ENCODE peak calls at places on chromosomes 1 and 21, in nine cellular contexts. B is CD14-positive monocyte, Y is body of pancreas, N is AG09309, A is mucosa of descending colon, X is endothelial cell, P is left ventricle myocardium inferior, R is cardiac fibroblast, K is stomach. F is an unnamed sample.

GRCh38 chr1:168643152-168643551 is 66.7 kb downstream of the XCL1 start:
- DNase-seq in K (no peak), N (peak), X (no peak), R (peak), B (no peak), P (no peak), Y (no peak), A (no peak), F (no peak)

GRCh38 chr1:23111600-23112535 is 56.8 kb downstream of the LUZP1 start:
- DNase-seq in B (no peak), R (no peak), K (no peak), X (no peak), P (no peak), Y (no peak), N (no peak), A (no peak), F (no peak)

GRCh38 chr1:108829498-108829916 is 27.4 kb downstream of the AKNAD1 start:
- DNase-seq in R (peak), K (no peak), P (no peak), X (no peak), B (no peak), A (no peak), N (no peak), Y (no peak), F (no peak)

GRCh38 chr1:25065246-25066238 is 135.5 kb upstream of the RUNX3 start:
- DNase-seq in N (no peak), P (no peak), R (no peak), K (no peak), B (peak), Y (no peak), A (peak), X (no peak), F (no peak)

GRCh38 chr1:218498061-218498938 is 153.2 kb downstream of the TGFB2 start:
- DNase-seq in K (no peak), B (no peak), P (no peak), R (peak), X (no peak), N (no peak), Y (no peak), A (no peak), F (no peak)

GRCh38 chr1:248841702-248842395 is 3.8 kb downstream of the ZNF672 start:
- DNase-seq in K (no peak), A (no peak), R (peak), B (no peak), Y (no peak), P (no peak), X (peak), N (no peak), F (no peak)

GRCh38 chr1:18045206-18045605 is 62.4 kb upstream of the IGSF21 start:
- DNase-seq in Y (no peak), B (no peak), N (no peak), K (no peak), A (no peak), R (no peak), P (no peak), X (no peak), F (no peak)

GRCh38 chr1:160629286-160630210 is 17.3 kb downstream of the SLAMF1 start:
- DNase-seq in K (peak), P (peak), A (peak), Y (no peak), B (peak), X (no peak), N (no peak), R (no peak), F (peak)

GRCh38 chr1:151542710-151543129 is 2.6 kb downstream of the TUFT1 start:
- DNase-seq in A (no peak), Y (no peak), B (no peak), R (peak), P (no peak), K (no peak), X (no peak), N (peak), F (no peak)

GRCh38 chr1:218895064-218895587 is 278.6 kb upstream of the LYPLAL1 start:
- DNase-seq in A (no peak), N (no peak), R (no peak), Y (no peak), X (no peak), K (no peak), P (no peak), B (no peak), F (no peak)

GRCh38 chr21:38351961-38352521 is 95.2 kb downstream of the KCNJ15 start:
- DNase-seq in R (peak), A (no peak), N (peak), B (no peak), K (no peak), X (no peak), Y (no peak), P (no peak), F (no peak)

GRCh38 chr1:215710340-215710971 is 143.4 kb downstream of the KCTD3 start:
- DNase-seq in N (peak), A (no peak), K (no peak), B (no peak), P (no peak), Y (no peak), R (peak), X (peak), F (no peak)
- TF ChIP-seq CTCF in N (peak), A (no peak), K (no peak), B (peak), P (peak), Y (no peak), R (peak), X (peak), F (no peak)

GRCh38 chr1:197250616-197251015 is 17.4 kb upstream of the CRB1 start:
- DNase-seq in P (no peak), Y (no peak), K (no peak), N (no peak), B (no peak), R (no peak), A (no peak), X (no peak), F (no peak)
- TF ChIP-seq CTCF in P (no peak), Y (no peak), K (no peak), N (no peak), B (no peak), R (no peak), A (no peak), X (no peak), F (no peak)

DNA sequence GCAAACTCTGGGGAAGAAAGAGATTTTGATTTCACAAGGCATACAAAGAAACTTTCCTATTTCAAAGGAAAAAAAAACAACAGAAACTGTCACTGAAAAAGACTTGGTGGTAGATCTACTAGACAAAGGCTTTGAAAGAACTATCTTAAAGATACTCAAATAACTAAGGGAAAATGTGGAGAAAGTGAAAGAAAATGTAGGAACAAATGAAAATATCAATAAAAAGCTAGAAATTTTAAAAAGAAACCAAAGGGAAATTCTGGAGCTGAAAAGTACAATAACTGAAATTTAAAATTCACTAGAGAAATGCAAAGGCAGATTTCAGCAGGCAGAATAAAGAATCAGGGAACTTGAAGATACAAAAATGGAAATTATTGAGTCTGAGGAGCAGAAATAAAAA is 6.2 kb downstream of the COL6A2 start:
- DNase-seq in R (no peak), Y (no peak), P (no peak), K (no peak), X (no peak), N (no peak), A (no peak), B (no peak), F (no peak)
- TF ChIP-seq CTCF in R (no peak), Y (no peak), P (no peak), K (no peak), X (no peak), N (no peak), A (no peak), B (no peak), F (no peak)

GRCh38 chr1:16351994-16352841 is at the start of gene FBXO42:
- DNase-seq in R (peak), B (peak), A (peak), P (peak), K (peak), X (peak), N (peak), Y (peak), F (peak)
- TF ChIP-seq CTCF in R (no peak), B (peak), A (peak), P (peak), K (peak), X (no peak), N (peak), Y (peak), F (peak)

GRCh38 chr1:155145491-155145890 is 5.2 kb upstream of the DPM3 start:
- DNase-seq in Y (no peak), N (no peak), X (no peak), K (no peak), A (no peak), B (no peak), P (no peak), R (no peak), F (no peak)
- TF ChIP-seq CTCF in Y (no peak), N (no peak), X (no peak), K (no peak), A (no peak), B (no peak), P (no peak), R (no peak), F (no peak)

F was measured in heart left ventricle.